ENCODE peak calls at places on chromosomes 13 and 19, in nine cellular contexts. U, P, B, F, D, Z, R, C and Y are unnamed samples.

GRCh38 chr19:21422244-21422643 is 25.3 kb downstream of the ZNF493 start:
- DNase-seq in F (no peak), U (no peak), Z (no peak), B (no peak), P (no peak), D (no peak), R (no peak), C (no peak), Y (no peak)

GRCh38 chr13:51970251-51970793 is 40.9 kb downstream of the ATP7B start:
- DNase-seq in P (no peak), U (no peak), C (no peak), F (no peak), B (no peak), D (no peak), Z (no peak), R (no peak), Y (no peak)

GRCh38 chr13:80348308-80348707 is 7.4 kb upstream of the SPRY2 start:
- DNase-seq in P (no peak), U (no peak), Z (no peak), D (no peak), F (no peak), C (no peak), B (no peak), R (no peak), Y (no peak)

GRCh38 chr19:14112809-14113385 is 4.7 kb downstream of the PRKACA start:
- DNase-seq in P (peak), F (no peak), B (peak), D (no peak), R (no peak), Z (no peak), C (no peak), U (no peak), Y (no peak)

GRCh38 chr19:45852941-45853340 is 10.0 kb downstream of the SYMPK start:
- DNase-seq in D (no peak), P (no peak), B (no peak), C (no peak), Z (peak), R (no peak), F (no peak), U (no peak), Y (no peak)

GRCh38 chr19:46080561-46080960 is 39.8 kb upstream of the IGFL4 start:
- DNase-seq in B (no peak), U (no peak), D (no peak), F (no peak), C (no peak), P (peak), R (peak), Z (no peak), Y (no peak)

GRCh38 chr19:13696839-13697238 is 67.5 kb upstream of the MRI1 start:
- DNase-seq in Z (no peak), C (no peak), R (no peak), P (no peak), U (no peak), B (no peak), F (no peak), D (no peak), Y (no peak)

GRCh38 chr13:100388923-100389322 is 199.7 kb downstream of the GGACT start:
- DNase-seq in F (no peak), B (no peak), U (no peak), Z (no peak), R (no peak), D (no peak), C (no peak), P (no peak), Y (no peak)

GRCh38 chr19:45713141-45713540 is 17.6 kb downstream of the FBXO46 start:
- DNase-seq in Z (no peak), F (no peak), B (no peak), U (no peak), P (no peak), C (no peak), R (no peak), D (no peak), Y (no peak)

GRCh38 chr19:18851673-18852325 is 20.0 kb downstream of the UPF1 start:
- DNase-seq in Z (no peak), B (no peak), F (no peak), C (no peak), R (no peak), D (no peak), P (no peak), U (no peak), Y (no peak)

GRCh38 chr19:48292798-48293197 is 22.9 kb downstream of the ZNF114 start:
- DNase-seq in R (peak), D (no peak), F (no peak), C (no peak), U (no peak), Z (no peak), P (no peak), B (no peak), Y (no peak)

GRCh38 chr19:29404951-29405727 is 120.7 kb upstream of the VSTM2B start:
- DNase-seq in D (peak), B (no peak), F (peak), P (peak), R (no peak), Z (no peak), U (no peak), C (no peak), Y (peak)

GRCh38 chr19:6718111-6718740 is 2.2 kb downstream of the C3 start:
- DNase-seq in P (no peak), C (no peak), D (no peak), F (no peak), B (no peak), R (no peak), U (no peak), Z (peak), Y (no peak)

GRCh38 chr13:50082426-50083283 is 67.4 kb downstream of the KCNRG start:
- DNase-seq in C (peak), Z (peak), U (peak), R (peak), D (peak), F (peak), B (peak), P (peak), Y (peak)

GRCh38 chr19:58229255-58229639 is 533 bp downstream of the ZNF544 start:
- DNase-seq in U (no peak), B (no peak), D (no peak), Z (no peak), C (no peak), F (peak), R (peak), P (peak), Y (no peak)

GRCh38 chr13:28719656-28720055 is 886 bp upstream of the SLC46A3 start:
- DNase-seq in C (no peak), D (no peak), U (no peak), B (no peak), R (peak), P (no peak), Z (no peak), F (no peak), Y (no peak)

GRCh38 chr13:39036212-39036611 is 1.7 kb downstream of the PROSER1 start:
- DNase-seq in B (no peak), D (no peak), C (no peak), U (no peak), P (no peak), Z (no peak), F (no peak), R (peak), Y (peak)

GRCh38 chr19:8468761-8469458 is 24.1 kb downstream of the HNRNPM start:
- DNase-seq in U (no peak), Z (no peak), P (no peak), R (peak), D (no peak), B (no peak), F (no peak), C (no peak), Y (no peak)

GRCh38 chr19:48190288-48191284 is 20.1 kb downstream of the ZSWIM9 start:
- DNase-seq in B (no peak), C (no peak), D (no peak), R (peak), U (peak), Z (no peak), F (peak), P (peak), Y (peak)